ENCODE peak calls at places on chromosomes 16 and 17, in nine cellular contexts. B is progenitor cell of endocrine pancreas, X is AG04450, V is stomach, J is nephron progenitor cell, T is foreskin fibroblast, Y is Calu3, W is fibroblast of lung, E is mammary epithelial cell. M is an unnamed sample.

GRCh38 chr16:2486645-2487516 is 12.0 kb downstream of the TBC1D24 start:
- DNase-seq in B (no peak), X (no peak), V (peak; percentile 81), J (no peak), T (no peak), Y (no peak), W (no peak), E (no peak), M (no peak)

GRCh38 chr16:56436258-56436657 is 10.9 kb upstream of the AMFR start:
- DNase-seq in B (no peak), X (no peak), V (no peak), J (no peak), T (no peak), Y (no peak), W (no peak), E (no peak), M (no peak)

GRCh38 chr17:28484296-28484695 is 10.9 kb downstream of the SLC13A2 start:
- DNase-seq in B (no peak), X (no peak), V (no peak), J (no peak), T (no peak), Y (no peak), W (no peak), E (no peak), M (no peak)

GRCh38 chr16:73304008-73304814 is 256.3 kb upstream of the ZFHX3 start:
- DNase-seq in B (no peak), X (no peak), V (no peak), J (peak; percentile 35), T (no peak), Y (no peak), W (no peak), E (no peak), M (no peak)

GRCh38 chr17:45296003-45296832 is 20.6 kb downstream of the MAP3K14 start:
- DNase-seq in B (no peak), X (no peak), V (no peak), J (no peak), T (no peak), Y (no peak), W (peak; percentile 54), E (peak; percentile 69), M (peak; percentile 60)

GRCh38 chr16:46972971-46973456 is 460 bp downstream of the DNAJA2 start:
- DNase-seq in B (peak; percentile 33), X (no peak), V (peak; percentile 50), J (peak; percentile 47), T (peak; percentile 13), Y (peak; percentile 57), W (peak; percentile 25), E (peak; percentile 37), M (no peak)

GRCh38 chr17:81067331-81067730 is 32.4 kb downstream of the BAIAP2 start:
- DNase-seq in B (no peak), X (no peak), V (peak; percentile 63), J (no peak), T (no peak), Y (no peak), W (peak; percentile 33), E (no peak), M (no peak)

GRCh38 chr17:33292981-33293867 is at the start of gene ASIC2:
- DNase-seq in B (peak; percentile 25), X (no peak), V (no peak), J (peak; percentile 69), T (peak; percentile 42), Y (no peak), W (peak; percentile 63), E (peak; percentile 62), M (no peak)

GRCh38 chr16:88200896-88201185 is 181.9 kb upstream of the ZNF469 start:
- DNase-seq in B (no peak), X (no peak), V (no peak), J (no peak), T (no peak), Y (no peak), W (no peak), E (no peak), M (no peak)

GRCh38 chr16:70388281-70388680 is 41.6 kb downstream of the DDX19A start:
- DNase-seq in B (no peak), X (no peak), V (no peak), J (no peak), T (no peak), Y (no peak), W (no peak), E (no peak), M (no peak)

GRCh38 chr17:43667506-43668438 is 6.0 kb upstream of the MEOX1 start:
- DNase-seq in B (no peak), X (no peak), V (no peak), J (no peak), T (peak; percentile 49), Y (peak; percentile 35), W (peak; percentile 74), E (peak; percentile 53), M (no peak)

GRCh38 chr16:57501492-57501891 is 15.2 kb upstream of the DOK4 start:
- DNase-seq in B (no peak), X (no peak), V (no peak), J (no peak), T (no peak), Y (no peak), W (no peak), E (no peak), M (no peak)

GRCh38 chr17:81740395-81740961 is 28.4 kb downstream of the SLC25A10 start:
- DNase-seq in B (no peak), X (no peak), V (no peak), J (no peak), T (no peak), Y (no peak), W (no peak), E (no peak), M (no peak)

GRCh38 chr17:76644995-76645394 is 1.4 kb upstream of the ST6GALNAC1 start:
- DNase-seq in B (no peak), X (no peak), V (peak; percentile 84), J (no peak), T (no peak), Y (peak; percentile 67), W (no peak), E (no peak), M (no peak)

GRCh38 chr16:85436207-85436606 is 176.9 kb upstream of the GSE1 start:
- DNase-seq in B (no peak), X (no peak), V (no peak), J (no peak), T (no peak), Y (no peak), W (no peak), E (no peak), M (no peak)

GRCh38 chr16:64094170-64094960 is 1027.5 kb downstream of the CDH11 start:
- DNase-seq in B (no peak), X (no peak), V (no peak), J (no peak), T (peak; percentile 16), Y (no peak), W (peak; percentile 26), E (no peak), M (no peak)

GRCh38 chr16:80507538-80507937 is 33.3 kb upstream of the DYNLRB2 start:
- DNase-seq in B (no peak), X (no peak), V (no peak), J (no peak), T (no peak), Y (no peak), W (no peak), E (no peak), M (no peak)

GRCh38 chr16:19090916-19091315 is 22.8 kb upstream of the ITPRIPL2 start:
- DNase-seq in B (no peak), X (no peak), V (no peak), J (no peak), T (no peak), Y (no peak), W (no peak), E (no peak), M (no peak)

GRCh38 chr16:71709231-71709781 is 15.2 kb downstream of the PHLPP2 start:
- DNase-seq in B (no peak), X (no peak), V (no peak), J (no peak), T (peak; percentile 26), Y (no peak), W (peak; percentile 82), E (peak; percentile 41), M (peak; percentile 53)

GRCh38 chr16:81366316-81366932 is 51.7 kb downstream of the GAN start:
- DNase-seq in B (no peak), X (peak; percentile 13), V (no peak), J (peak; percentile 8), T (peak; percentile 25), Y (peak; percentile 36), W (peak; percentile 26), E (peak; percentile 42), M (peak; percentile 60)

GRCh38 chr17:45775576-45776011 is 8.5 kb upstream of the CRHR1 start:
- DNase-seq in B (no peak), X (no peak), V (peak; percentile 86), J (no peak), T (no peak), Y (peak; percentile 56), W (no peak), E (peak; percentile 9), M (peak; percentile 92)

GRCh38 chr17:65041518-65041917 is 15.0 kb downstream of the GNA13 start:
- DNase-seq in B (no peak), X (no peak), V (no peak), J (no peak), T (no peak), Y (no peak), W (no peak), E (no peak), M (no peak)

DNA sequence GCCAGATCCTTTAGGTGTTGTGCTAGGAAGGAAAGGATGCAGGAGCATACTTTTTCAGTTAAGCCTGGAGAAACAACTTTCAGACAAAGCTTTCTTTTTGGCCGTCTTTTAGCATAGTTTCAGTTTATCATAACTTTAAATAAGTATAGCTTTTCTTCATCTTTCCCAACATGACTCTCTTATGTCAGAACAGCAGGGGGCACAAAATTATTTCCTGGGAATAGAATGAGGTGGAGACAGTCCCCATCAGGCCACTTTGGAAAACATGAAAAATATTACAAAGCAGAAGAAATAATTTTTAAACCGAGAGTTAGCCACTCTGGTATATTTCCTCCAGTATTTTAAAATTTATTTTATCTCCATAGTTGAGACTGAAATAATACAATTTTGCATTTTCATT is 387.6 kb downstream of the HAPSTR1 start:
- DNase-seq in B (no peak), X (no peak), V (no peak), J (no peak), T (no peak), Y (no peak), W (no peak), E (no peak), M (no peak)
- TF ChIP-seq CTCF in B (peak; percentile 6), X (no peak), V (no peak), J (no peak), T (no peak), Y (no peak), W (no peak), E (no peak), M (no peak)

GRCh38 chr16:3668626-3669025 is 14.1 kb downstream of the DNASE1 start:
- DNase-seq in B (no peak), X (no peak), V (no peak), J (no peak), T (no peak), Y (no peak), W (no peak), E (no peak), M (no peak)
- TF ChIP-seq CTCF in B (no peak), X (no peak), V (no peak), J (no peak), T (no peak), Y (no peak), W (no peak), E (no peak), M (no peak)

GRCh38 chr17:34638526-34639260 is 59.3 kb downstream of the TMEM132E start:
- DNase-seq in B (no peak), X (no peak), V (no peak), J (no peak), T (no peak), Y (no peak), W (no peak), E (no peak), M (no peak)
- TF ChIP-seq CTCF in B (peak; percentile 25), X (no peak), V (peak; percentile 13), J (peak; percentile 25), T (no peak), Y (no peak), W (no peak), E (no peak), M (no peak)

GRCh38 chr17:40511667-40512221 is 10.3 kb upstream of the TNS4 start:
- DNase-seq in B (no peak), X (no peak), V (no peak), J (no peak), T (no peak), Y (no peak), W (no peak), E (no peak), M (no peak)
- TF ChIP-seq CTCF in B (no peak), X (no peak), V (no peak), J (no peak), T (no peak), Y (no peak), W (no peak), E (no peak), M (no peak)

M was measured in MCF 10A.